ENCODE peak calls at places on chromosome 3, in four cellular contexts. M is activated CD8-positive, alpha-beta T cell treated with anti-CD3 and anti-CD28 coated beads, Interleukin-2, amount 10 ng/mL, durations not matched to agents 7 days and 5 days; F is ELR; V is HFFc6. L is an unnamed sample.

GRCh38 chr3:194928183-194928736 is 242.6 kb downstream of the FAM43A start:
- DNase-seq in V (peak; percentile 24), F (peak; percentile 59), M (no peak), L (peak; percentile 35)

GRCh38 chr3:160870327-160870726 is 114.3 kb downstream of the PPM1L start:
- DNase-seq in M (no peak), F (no peak), V (no peak), L (no peak)

GRCh38 chr3:183392166-183393034 is 36.0 kb downstream of the MCF2L2 start:
- DNase-seq in V (no peak), F (peak; percentile 25), M (no peak), L (no peak)

GRCh38 chr3:171822707-171823106 is 12.4 kb upstream of the PLD1 start:
- DNase-seq in M (no peak), F (no peak), V (no peak), L (no peak)

GRCh38 chr3:18771931-18772330 is 346.8 kb upstream of the SATB1 start:
- DNase-seq in V (no peak), M (no peak), F (no peak), L (no peak)

GRCh38 chr3:64627042-64627441 is 60.8 kb downstream of the ADAMTS9 start:
- DNase-seq in M (no peak), V (no peak), F (no peak), L (no peak)

GRCh38 chr3:143885803-143886427 is 37.6 kb upstream of the SLC9A9 start:
- DNase-seq in F (peak; percentile 55), V (peak; percentile 19), M (peak; percentile 57), L (peak; percentile 48)

GRCh38 chr3:160402249-160403027 is 3.0 kb downstream of the SMC4 start:
- DNase-seq in V (no peak), F (no peak), M (no peak), L (no peak)